ENCODE peak calls at places on chromosomes 7 and 10, in five cellular contexts. One of them, this sample, is unnamed.

GRCh38 chr7:151592868-151593486 is 73.3 kb upstream of the RHEB start:
- DNase-seq in GOT3: no peak
- DNase-seq in naive thymus-derived CD8-positive, alpha-beta T cell: no peak
- DNase-seq in foreskin keratinocyte: peak
- DNase-seq in epithelial cell of proximal tubule: peak
- DNase-seq in this sample: no peak

GRCh38 chr7:47381132-47381495 is 200.8 kb downstream of the TNS3 start:
- DNase-seq in GOT3: no peak
- DNase-seq in naive thymus-derived CD8-positive, alpha-beta T cell: no peak
- DNase-seq in foreskin keratinocyte: no peak
- DNase-seq in epithelial cell of proximal tubule: no peak
- DNase-seq in this sample: no peak

GRCh38 chr10:79027147-79028055 is 41.4 kb upstream of the ZMIZ1 start:
- DNase-seq in GOT3: no peak
- DNase-seq in naive thymus-derived CD8-positive, alpha-beta T cell: peak
- DNase-seq in foreskin keratinocyte: no peak
- DNase-seq in epithelial cell of proximal tubule: no peak
- DNase-seq in this sample: no peak

GRCh38 chr10:103278862-103279298 is 1.9 kb downstream of the INA start:
- DNase-seq in GOT3: no peak
- DNase-seq in naive thymus-derived CD8-positive, alpha-beta T cell: peak
- DNase-seq in foreskin keratinocyte: no peak
- DNase-seq in epithelial cell of proximal tubule: no peak
- DNase-seq in this sample: peak

GRCh38 chr7:47336178-47337020 is 245.5 kb downstream of the TNS3 start:
- DNase-seq in GOT3: peak
- DNase-seq in naive thymus-derived CD8-positive, alpha-beta T cell: no peak
- DNase-seq in foreskin keratinocyte: peak
- DNase-seq in epithelial cell of proximal tubule: no peak
- DNase-seq in this sample: no peak

GRCh38 chr10:127977368-127978009 is 70.6 kb downstream of the PTPRE start:
- DNase-seq in GOT3: peak
- DNase-seq in naive thymus-derived CD8-positive, alpha-beta T cell: no peak
- DNase-seq in foreskin keratinocyte: no peak
- DNase-seq in epithelial cell of proximal tubule: peak
- DNase-seq in this sample: no peak

GRCh38 chr7:111082351-111082750 is 8.6 kb upstream of the LRRN3 start:
- DNase-seq in GOT3: no peak
- DNase-seq in naive thymus-derived CD8-positive, alpha-beta T cell: no peak
- DNase-seq in foreskin keratinocyte: no peak
- DNase-seq in epithelial cell of proximal tubule: no peak
- DNase-seq in this sample: no peak

GRCh38 chr10:62053860-62054259 is 152.4 kb downstream of the ARID5B start:
- DNase-seq in GOT3: no peak
- DNase-seq in naive thymus-derived CD8-positive, alpha-beta T cell: no peak
- DNase-seq in foreskin keratinocyte: no peak
- DNase-seq in epithelial cell of proximal tubule: no peak
- DNase-seq in this sample: no peak

GRCh38 chr10:75469018-75469616 is 37.7 kb downstream of the LRMDA start:
- DNase-seq in GOT3: peak
- DNase-seq in naive thymus-derived CD8-positive, alpha-beta T cell: no peak
- DNase-seq in foreskin keratinocyte: peak
- DNase-seq in epithelial cell of proximal tubule: peak
- DNase-seq in this sample: no peak

GRCh38 chr7:3338161-3338560 is 37.1 kb downstream of the SDK1 start:
- DNase-seq in GOT3: no peak
- DNase-seq in naive thymus-derived CD8-positive, alpha-beta T cell: no peak
- DNase-seq in foreskin keratinocyte: no peak
- DNase-seq in epithelial cell of proximal tubule: no peak
- DNase-seq in this sample: no peak

GRCh38 chr10:5840314-5841307 is 27.4 kb upstream of the GDI2 start:
- DNase-seq in GOT3: no peak
- DNase-seq in naive thymus-derived CD8-positive, alpha-beta T cell: no peak
- DNase-seq in foreskin keratinocyte: no peak
- DNase-seq in epithelial cell of proximal tubule: no peak
- DNase-seq in this sample: no peak

GRCh38 chr10:64486149-64486548 is 964.9 kb downstream of the REEP3 start:
- DNase-seq in GOT3: no peak
- DNase-seq in naive thymus-derived CD8-positive, alpha-beta T cell: no peak
- DNase-seq in foreskin keratinocyte: no peak
- DNase-seq in epithelial cell of proximal tubule: peak
- DNase-seq in this sample: no peak

GRCh38 chr7:152956006-152956405 is 196.5 kb downstream of the ACTR3B start:
- DNase-seq in GOT3: no peak
- DNase-seq in naive thymus-derived CD8-positive, alpha-beta T cell: no peak
- DNase-seq in foreskin keratinocyte: no peak
- DNase-seq in epithelial cell of proximal tubule: no peak
- DNase-seq in this sample: no peak

GRCh38 chr7:101743241-101743994 is 74.0 kb upstream of the CUX1 start:
- DNase-seq in GOT3: no peak
- DNase-seq in naive thymus-derived CD8-positive, alpha-beta T cell: peak
- DNase-seq in foreskin keratinocyte: peak
- DNase-seq in epithelial cell of proximal tubule: no peak
- DNase-seq in this sample: no peak

GRCh38 chr10:28841625-28842024 is 164.3 kb downstream of the BAMBI start:
- DNase-seq in GOT3: no peak
- DNase-seq in naive thymus-derived CD8-positive, alpha-beta T cell: no peak
- DNase-seq in foreskin keratinocyte: no peak
- DNase-seq in epithelial cell of proximal tubule: no peak
- DNase-seq in this sample: no peak

GRCh38 chr10:94403034-94403822 is 887 bp downstream of the TBC1D12 start:
- DNase-seq in GOT3: no peak
- DNase-seq in naive thymus-derived CD8-positive, alpha-beta T cell: peak
- DNase-seq in foreskin keratinocyte: peak
- DNase-seq in epithelial cell of proximal tubule: no peak
- DNase-seq in this sample: no peak

GRCh38 chr10:42932735-42933453 is 144.0 kb upstream of the RET start:
- DNase-seq in GOT3: no peak
- DNase-seq in naive thymus-derived CD8-positive, alpha-beta T cell: peak
- DNase-seq in foreskin keratinocyte: no peak
- DNase-seq in epithelial cell of proximal tubule: no peak
- DNase-seq in this sample: no peak

GRCh38 chr7:142670504-142670903 is 78.8 kb upstream of the PRSS1 start:
- DNase-seq in GOT3: no peak
- DNase-seq in naive thymus-derived CD8-positive, alpha-beta T cell: no peak
- DNase-seq in foreskin keratinocyte: no peak
- DNase-seq in epithelial cell of proximal tubule: no peak
- DNase-seq in this sample: no peak

GRCh38 chr10:85168287-85168686 is 839.9 kb downstream of the CCSER2 start:
- DNase-seq in GOT3: no peak
- DNase-seq in naive thymus-derived CD8-positive, alpha-beta T cell: no peak
- DNase-seq in foreskin keratinocyte: no peak
- DNase-seq in epithelial cell of proximal tubule: no peak
- DNase-seq in this sample: no peak

GRCh38 chr10:78581133-78581694 is 487.6 kb upstream of the ZMIZ1 start:
- DNase-seq in GOT3: no peak
- DNase-seq in naive thymus-derived CD8-positive, alpha-beta T cell: no peak
- DNase-seq in foreskin keratinocyte: no peak
- DNase-seq in epithelial cell of proximal tubule: no peak
- DNase-seq in this sample: no peak

GRCh38 chr10:34801066-34801738 is 13.9 kb downstream of the PARD3 start:
- DNase-seq in GOT3: no peak
- DNase-seq in naive thymus-derived CD8-positive, alpha-beta T cell: no peak
- DNase-seq in foreskin keratinocyte: peak
- DNase-seq in epithelial cell of proximal tubule: no peak
- DNase-seq in this sample: no peak

GRCh38 chr10:123835575-123835974 is 56.0 kb downstream of the CPXM2 start:
- DNase-seq in GOT3: no peak
- DNase-seq in naive thymus-derived CD8-positive, alpha-beta T cell: no peak
- DNase-seq in foreskin keratinocyte: no peak
- DNase-seq in epithelial cell of proximal tubule: no peak
- DNase-seq in this sample: no peak

GRCh38 chr7:140646931-140647647 is 6.5 kb upstream of the DENND2A start:
- DNase-seq in GOT3: no peak
- DNase-seq in naive thymus-derived CD8-positive, alpha-beta T cell: peak
- DNase-seq in foreskin keratinocyte: no peak
- DNase-seq in epithelial cell of proximal tubule: no peak
- DNase-seq in this sample: no peak

GRCh38 chr7:140403878-140404564 is at the start of gene RAB19:
- DNase-seq in GOT3: no peak
- DNase-seq in naive thymus-derived CD8-positive, alpha-beta T cell: peak
- DNase-seq in foreskin keratinocyte: no peak
- DNase-seq in epithelial cell of proximal tubule: no peak
- DNase-seq in this sample: no peak

GRCh38 chr7:139407555-139407954 is 47.9 kb downstream of the LUC7L2 start:
- DNase-seq in GOT3: no peak
- DNase-seq in naive thymus-derived CD8-positive, alpha-beta T cell: no peak
- DNase-seq in foreskin keratinocyte: no peak
- DNase-seq in epithelial cell of proximal tubule: no peak
- DNase-seq in this sample: no peak

GRCh38 chr10:128883126-128884060 is 583.6 kb upstream of the MGMT start:
- DNase-seq in GOT3: no peak
- DNase-seq in naive thymus-derived CD8-positive, alpha-beta T cell: no peak
- DNase-seq in foreskin keratinocyte: no peak
- DNase-seq in epithelial cell of proximal tubule: no peak
- DNase-seq in this sample: no peak

GRCh38 chr10:34941471-34942357 is 126.6 kb upstream of the PARD3 start:
- DNase-seq in GOT3: no peak
- DNase-seq in naive thymus-derived CD8-positive, alpha-beta T cell: no peak
- DNase-seq in foreskin keratinocyte: peak
- DNase-seq in epithelial cell of proximal tubule: no peak
- DNase-seq in this sample: no peak

GRCh38 chr7:14377646-14378266 is 388.3 kb upstream of the ETV1 start:
- DNase-seq in GOT3: no peak
- DNase-seq in naive thymus-derived CD8-positive, alpha-beta T cell: no peak
- DNase-seq in foreskin keratinocyte: no peak
- DNase-seq in epithelial cell of proximal tubule: peak
- DNase-seq in this sample: no peak

GRCh38 chr10:21523557-21524008 is 1.9 kb downstream of the SKIDA1 start:
- DNase-seq in GOT3: no peak
- DNase-seq in naive thymus-derived CD8-positive, alpha-beta T cell: no peak
- DNase-seq in foreskin keratinocyte: no peak
- DNase-seq in epithelial cell of proximal tubule: no peak
- DNase-seq in this sample: no peak

GRCh38 chr7:102393467-102393866 is 2.7 kb upstream of the PRKRIP1 start:
- DNase-seq in GOT3: no peak
- DNase-seq in naive thymus-derived CD8-positive, alpha-beta T cell: no peak
- DNase-seq in foreskin keratinocyte: no peak
- DNase-seq in epithelial cell of proximal tubule: no peak
- DNase-seq in this sample: no peak

GRCh38 chr7:142231716-142232115 is 26.1 kb downstream of the PRSS58 start:
- DNase-seq in GOT3: no peak
- DNase-seq in naive thymus-derived CD8-positive, alpha-beta T cell: no peak
- DNase-seq in foreskin keratinocyte: no peak
- DNase-seq in epithelial cell of proximal tubule: no peak
- DNase-seq in this sample: no peak

GRCh38 chr7:77627307-77627671 is 69.0 kb upstream of the RSBN1L start:
- DNase-seq in GOT3: no peak
- DNase-seq in naive thymus-derived CD8-positive, alpha-beta T cell: no peak
- DNase-seq in foreskin keratinocyte: no peak
- DNase-seq in epithelial cell of proximal tubule: no peak
- DNase-seq in this sample: no peak

GRCh38 chr7:130989006-130989795 is 255.2 kb upstream of the KLF14 start:
- DNase-seq in GOT3: no peak
- DNase-seq in naive thymus-derived CD8-positive, alpha-beta T cell: no peak
- DNase-seq in foreskin keratinocyte: no peak
- DNase-seq in epithelial cell of proximal tubule: no peak
- DNase-seq in this sample: no peak

GRCh38 chr10:75487087-75487784 is 55.8 kb downstream of the LRMDA start:
- DNase-seq in GOT3: no peak
- DNase-seq in naive thymus-derived CD8-positive, alpha-beta T cell: no peak
- DNase-seq in foreskin keratinocyte: no peak
- DNase-seq in epithelial cell of proximal tubule: no peak
- DNase-seq in this sample: no peak

GRCh38 chr10:132110091-132110490 is 44.3 kb downstream of the JAKMIP3 start:
- DNase-seq in GOT3: no peak
- DNase-seq in naive thymus-derived CD8-positive, alpha-beta T cell: no peak
- DNase-seq in foreskin keratinocyte: no peak
- DNase-seq in epithelial cell of proximal tubule: no peak
- DNase-seq in this sample: no peak